ENCODE peak calls at places on chromosome 4, in seven cellular contexts. O, Y, R, Z, M, D and U are unnamed samples.

GRCh38 chr4:83677656-83678055 is 141.7 kb downstream of the GPAT3 start:
- DNase-seq in O (no peak), Y (no peak), R (no peak), Z (no peak), M (no peak), D (no peak), U (no peak)

GRCh38 chr4:77699731-77700210 is 94.2 kb downstream of the CXCL13 start:
- DNase-seq in O (no peak), Y (no peak), R (no peak), Z (no peak), M (peak), D (peak), U (no peak)

GRCh38 chr4:103099691-103100392 is at the start of gene BDH2:
- DNase-seq in O (peak), Y (no peak), R (no peak), Z (peak), M (peak), D (peak), U (no peak)

GRCh38 chr4:61160484-61160883 is 39.6 kb upstream of the ADGRL3 start:
- DNase-seq in O (no peak), Y (no peak), R (no peak), Z (no peak), M (no peak), D (no peak), U (no peak)

GRCh38 chr4:11743236-11743635 is 314.5 kb upstream of the HS3ST1 start:
- DNase-seq in O (no peak), Y (no peak), R (no peak), Z (no peak), M (no peak), D (no peak), U (no peak)

GRCh38 chr4:54041100-54041499 is 23.3 kb downstream of the CHIC2 start:
- DNase-seq in O (no peak), Y (no peak), R (no peak), Z (no peak), M (no peak), D (no peak), U (no peak)

GRCh38 chr4:143358923-143359694 is 22.4 kb downstream of the GAB1 start:
- DNase-seq in O (peak), Y (no peak), R (no peak), Z (peak), M (no peak), D (peak), U (no peak)

GRCh38 chr4:87506974-87507701 is 22.0 kb downstream of the SPARCL1 start:
- DNase-seq in O (no peak), Y (no peak), R (no peak), Z (no peak), M (no peak), D (no peak), U (no peak)

GRCh38 chr4:174764105-174764729 is 64.8 kb downstream of the GLRA3 start:
- DNase-seq in O (no peak), Y (no peak), R (no peak), Z (peak), M (peak), D (peak), U (no peak)

GRCh38 chr4:108141213-108142045 is 27.3 kb downstream of the LEF1 start:
- DNase-seq in O (no peak), Y (no peak), R (no peak), Z (peak), M (no peak), D (no peak), U (no peak)

GRCh38 chr4:143882892-143883291 is 22.5 kb downstream of the GYPE start:
- DNase-seq in O (no peak), Y (no peak), R (no peak), Z (no peak), M (no peak), D (no peak), U (no peak)

GRCh38 chr4:158811216-158811540 is 42.4 kb downstream of the FNIP2 start:
- DNase-seq in O (no peak), Y (no peak), R (no peak), Z (no peak), M (no peak), D (no peak), U (no peak)
- H3K27ac ChIP-seq in O (no peak), Y (peak), R (peak), Z (no peak), M (no peak), D (no peak), U (peak)

DNA sequence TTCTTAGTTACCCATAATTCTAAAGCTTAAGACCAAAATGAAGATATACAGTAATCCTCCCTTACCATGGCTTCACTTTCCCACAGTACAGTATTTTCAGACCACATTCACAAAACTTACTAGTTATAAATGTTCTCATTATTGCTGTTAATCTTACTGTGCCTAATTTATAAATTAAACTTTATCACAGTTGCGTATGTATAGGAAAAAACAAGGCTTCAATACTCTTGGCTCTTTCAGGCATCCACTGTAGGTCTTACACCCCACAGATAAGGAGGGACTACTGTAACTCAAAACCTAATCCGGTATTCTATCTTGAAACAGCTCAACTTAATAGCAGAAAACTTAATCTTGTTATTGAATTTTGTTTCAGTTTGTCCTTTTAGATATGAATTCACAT is 3.6 kb downstream of the HMGB2 start:
- DNase-seq in O (no peak), Y (no peak), R (no peak), Z (no peak), M (no peak), D (no peak), U (no peak)
- H3K27ac ChIP-seq in O (no peak), Y (no peak), R (no peak), Z (peak), M (no peak), D (no peak), U (peak)

DNA sequence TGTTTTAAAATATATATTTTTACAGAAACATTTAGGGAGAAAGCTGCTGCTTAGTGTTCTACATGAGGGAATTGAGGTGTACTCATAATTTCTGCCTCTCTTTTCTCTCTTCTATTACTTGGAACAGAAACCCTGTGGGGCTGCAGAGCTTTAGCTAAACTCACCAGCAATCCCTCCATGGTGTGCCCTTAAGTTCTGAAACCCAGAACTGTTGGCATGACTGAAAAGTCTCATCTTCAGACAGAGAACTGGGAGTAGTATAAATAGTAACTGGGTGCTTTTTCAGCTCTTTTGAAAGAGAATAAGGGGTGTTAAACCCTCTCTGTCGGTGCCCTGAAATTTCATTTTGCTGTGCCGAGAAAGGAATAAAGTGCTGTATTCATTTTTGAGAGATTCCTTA is 294.9 kb upstream of the BOD1L1 start:
- DNase-seq in O (no peak), Y (no peak), R (no peak), Z (no peak), M (no peak), D (no peak), U (no peak)
- H3K27ac ChIP-seq in O (no peak), Y (no peak), R (no peak), Z (no peak), M (no peak), D (peak), U (no peak)

GRCh38 chr4:139207247-139207646 is 30.2 kb upstream of the ELF2 start:
- DNase-seq in O (no peak), Y (no peak), R (no peak), Z (no peak), M (no peak), D (no peak), U (no peak)
- H3K27ac ChIP-seq in O (no peak), Y (no peak), R (peak), Z (no peak), M (no peak), D (no peak), U (no peak)

DNA sequence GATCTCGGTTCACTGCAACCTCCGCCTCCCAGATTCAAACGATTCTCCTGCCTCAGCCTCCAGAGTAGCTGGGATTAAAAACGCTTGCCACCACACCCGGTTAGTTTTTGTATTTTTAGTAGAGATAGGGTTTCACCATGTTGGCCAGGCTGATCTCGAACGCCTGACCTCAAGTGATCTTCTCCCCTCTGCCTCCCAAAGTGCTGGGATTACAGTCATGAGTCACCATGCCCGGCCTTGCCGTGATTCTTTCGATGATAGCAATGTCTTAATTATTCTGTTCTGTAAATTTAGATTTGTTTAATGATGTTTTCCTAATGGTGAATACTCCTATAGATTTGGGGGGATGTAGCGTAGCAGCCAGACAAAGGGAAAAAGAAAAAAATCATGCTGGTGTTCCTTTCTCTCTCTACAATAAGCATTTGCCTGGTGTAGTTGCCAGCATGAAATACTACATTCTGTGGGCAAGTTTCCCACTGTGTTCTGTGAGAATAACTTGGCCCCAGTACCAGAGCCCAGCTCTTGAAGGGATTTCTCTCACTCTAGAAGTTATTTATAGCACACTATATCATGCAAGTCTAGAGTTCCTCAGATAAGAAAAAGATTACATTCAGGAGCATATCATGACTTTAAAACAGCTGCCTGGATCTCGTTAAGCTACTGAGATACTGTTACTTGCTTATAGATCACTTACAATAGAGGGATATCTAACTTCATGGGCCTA is 15.4 kb downstream of the NIPAL1 start:
- DNase-seq in O (no peak), Y (no peak), R (no peak), Z (no peak), M (no peak), D (no peak), U (no peak)
- H3K27ac ChIP-seq in O (no peak), Y (peak), R (no peak), Z (peak), M (no peak), D (no peak), U (no peak)

DNA sequence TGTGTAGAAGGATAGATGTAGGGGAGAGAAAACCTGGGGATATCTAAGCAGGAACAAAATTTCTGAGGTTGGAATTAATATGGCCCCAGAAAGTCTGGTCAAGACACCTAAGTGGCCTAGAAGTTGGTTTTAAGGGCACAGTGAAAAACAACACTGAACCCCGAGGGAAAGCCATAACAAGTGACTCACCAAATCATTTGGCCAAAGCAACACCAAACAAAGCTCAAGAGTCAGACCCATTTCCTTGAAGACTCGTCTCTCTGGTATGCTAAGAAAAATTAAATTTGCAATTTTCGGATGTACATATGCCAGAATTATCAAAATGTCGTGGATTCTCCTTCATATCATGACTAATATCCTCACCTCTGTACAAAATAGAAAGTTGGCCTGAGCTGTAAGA is 162.9 kb downstream of the SMIM20 start:
- DNase-seq in O (no peak), Y (no peak), R (no peak), Z (no peak), M (no peak), D (no peak), U (no peak)
- H3K27ac ChIP-seq in O (no peak), Y (no peak), R (peak), Z (no peak), M (no peak), D (no peak), U (no peak)